ENCODE peak calls at places on chromosomes 16 and 17, in nine cellular contexts. W, A, J, Z, Y, I, N, L and E are unnamed samples.

GRCh38 chr17:77223642-77224420 is 83.1 kb downstream of the SEC14L1 start:
- DNase-seq in W (no peak), A (no peak), J (no peak), Z (no peak), Y (no peak), I (no peak), N (no peak), L (no peak), E (no peak)

GRCh38 chr16:85637061-85637807 is 24.1 kb downstream of the GSE1 start:
- DNase-seq in W (no peak), A (no peak), J (no peak), Z (no peak), Y (no peak), I (no peak), N (no peak), L (no peak), E (no peak)

GRCh38 chr17:58172369-58173071 is 5.7 kb downstream of the OR4D2 start:
- DNase-seq in W (peak), A (no peak), J (peak), Z (no peak), Y (peak), I (no peak), N (peak), L (no peak), E (peak)

GRCh38 chr17:27968206-27968732 is 74.2 kb upstream of the NLK start:
- DNase-seq in W (no peak), A (peak), J (no peak), Z (no peak), Y (no peak), I (no peak), N (peak), L (peak), E (no peak)

GRCh38 chr16:8958344-8958808 is 5.3 kb downstream of the USP7 start:
- DNase-seq in W (no peak), A (no peak), J (peak), Z (no peak), Y (no peak), I (no peak), N (peak), L (peak), E (no peak)

GRCh38 chr16:82888616-82889015 is 261.8 kb downstream of the CDH13 start:
- DNase-seq in W (peak), A (no peak), J (no peak), Z (no peak), Y (peak), I (no peak), N (no peak), L (no peak), E (no peak)

GRCh38 chr17:76530826-76531500 is 6.5 kb downstream of the CYGB start:
- DNase-seq in W (no peak), A (no peak), J (no peak), Z (no peak), Y (no peak), I (no peak), N (no peak), L (no peak), E (no peak)

GRCh38 chr16:1781758-1782407 is 488 bp downstream of the SPSB3 start:
- DNase-seq in W (no peak), A (no peak), J (peak), Z (no peak), Y (no peak), I (no peak), N (peak), L (no peak), E (peak)

GRCh38 chr17:8798176-8799000 is 777 bp downstream of the MFSD6L start:
- DNase-seq in W (no peak), A (no peak), J (no peak), Z (no peak), Y (no peak), I (no peak), N (no peak), L (no peak), E (no peak)

GRCh38 chr16:84181144-84181915 is 5.5 kb downstream of the TAF1C start:
- DNase-seq in W (no peak), A (no peak), J (no peak), Z (no peak), Y (no peak), I (no peak), N (no peak), L (no peak), E (no peak)

GRCh38 chr16:12340151-12340733 is 363.7 kb downstream of the SNX29 start:
- DNase-seq in W (peak), A (no peak), J (peak), Z (no peak), Y (peak), I (no peak), N (no peak), L (no peak), E (no peak)

GRCh38 chr17:42067371-42068180 is 17.2 kb upstream of the C17orf113 start:
- DNase-seq in W (no peak), A (no peak), J (peak), Z (peak), Y (peak), I (no peak), N (peak), L (peak), E (peak)

GRCh38 chr16:12089492-12090161 is 113.1 kb downstream of the SNX29 start:
- DNase-seq in W (no peak), A (peak), J (peak), Z (no peak), Y (no peak), I (no peak), N (peak), L (peak), E (no peak)

GRCh38 chr17:64739316-64740058 is 77.4 kb upstream of the SMURF2 start:
- DNase-seq in W (no peak), A (no peak), J (no peak), Z (no peak), Y (no peak), I (no peak), N (no peak), L (peak), E (no peak)

GRCh38 chr17:50087246-50087911 is 7.8 kb upstream of the PDK2 start:
- DNase-seq in W (no peak), A (peak), J (peak), Z (peak), Y (peak), I (no peak), N (peak), L (peak), E (peak)

GRCh38 chr17:27915715-27916114 is 22.6 kb upstream of the LYRM9 start:
- DNase-seq in W (no peak), A (no peak), J (no peak), Z (no peak), Y (no peak), I (no peak), N (no peak), L (no peak), E (no peak)